ENCODE peak calls at places on chromosomes 3 and 15, in four cellular contexts. S, W, K and T are unnamed samples.

GRCh38 chr3:193040836-193041672 is 123.4 kb upstream of the MB21D2 start:
- DNase-seq in W (no peak), S (peak), K (peak), T (peak)

GRCh38 chr3:137148917-137149316 is 191.1 kb downstream of the IL20RB start:
- DNase-seq in K (no peak), S (no peak), W (no peak), T (no peak)

GRCh38 chr15:64536244-64536836 is 76.0 kb downstream of the ZNF609 start:
- DNase-seq in S (peak), W (no peak), K (no peak), T (peak)

GRCh38 chr3:98550833-98551232 is 19.1 kb downstream of the GPR15 start:
- DNase-seq in W (no peak), S (no peak), K (no peak), T (no peak)

GRCh38 chr3:159732172-159733111 is 256.2 kb upstream of the IL12A start:
- DNase-seq in S (peak), K (no peak), W (no peak), T (peak)

GRCh38 chr3:173745952-173746682 is 348.6 kb downstream of the NLGN1 start:
- DNase-seq in K (no peak), S (peak), W (no peak), T (peak)

GRCh38 chr3:13706886-13707285 is 158.0 kb downstream of the FBLN2 start:
- DNase-seq in W (peak), K (no peak), S (no peak), T (no peak)

GRCh38 chr3:156681003-156681402 is 6.6 kb downstream of the TIPARP start:
- DNase-seq in S (peak), W (no peak), K (no peak), T (peak)

GRCh38 chr3:122310361-122310760 is 14.7 kb upstream of the CSTA start:
- DNase-seq in K (no peak), S (no peak), W (no peak), T (no peak)

GRCh38 chr3:4731543-4732111 is 238.5 kb downstream of the ITPR1 start:
- DNase-seq in K (no peak), W (no peak), S (no peak), T (no peak)